ENCODE peak calls at places on chromosome 22, in nine cellular contexts. E, N, J, P, Q, R, I, Z and T are unnamed samples.

GRCh38 chr22:50525991-50526848 is 822 bp upstream of the SCO2 start:
- DNase-seq in J (peak; percentile 67), R (peak; percentile 75), N (peak; percentile 82), I (peak; percentile 79), P (peak; percentile 81), Q (peak; percentile 79), Z (peak; percentile 78), E (peak; percentile 89), T (peak; percentile 78)

GRCh38 chr22:50726643-50727340 is 11.2 kb upstream of the ACR start:
- DNase-seq in R (no peak), N (no peak), J (no peak), P (no peak), Z (no peak), I (no peak), Q (no peak), E (no peak), T (no peak)

GRCh38 chr22:45731798-45732495 is 60.3 kb downstream of the ATXN10 start:
- DNase-seq in I (peak; percentile 67), R (no peak), Q (no peak), E (no peak), P (no peak), N (no peak), Z (no peak), J (no peak), T (peak; percentile 48)

GRCh38 chr22:19579880-19580279 is 55.7 kb upstream of the CLDN5 start:
- DNase-seq in I (no peak), E (peak; percentile 34), J (no peak), P (no peak), Q (no peak), R (no peak), N (no peak), Z (no peak), T (no peak)

GRCh38 chr22:49372530-49373288 is 455.0 kb downstream of the BRD1 start:
- DNase-seq in Z (no peak), N (no peak), R (no peak), Q (peak; percentile 26), I (peak; percentile 1), P (no peak), J (no peak), E (no peak), T (no peak)

GRCh38 chr22:29309332-29310064 is 3.0 kb downstream of the GAS2L1 start:
- DNase-seq in P (no peak), J (no peak), N (no peak), E (no peak), I (peak; percentile 24), R (no peak), Z (no peak), Q (no peak), T (no peak)

GRCh38 chr22:23047742-23048141 is 22.6 kb upstream of the GNAZ start:
- DNase-seq in J (no peak), N (no peak), Q (no peak), E (no peak), I (no peak), P (no peak), Z (no peak), R (no peak), T (no peak)

GRCh38 chr22:22785316-22786065 is 102.1 kb upstream of the IGLL5 start:
- DNase-seq in R (no peak), J (no peak), P (no peak), Q (peak; percentile 38), E (no peak), Z (no peak), N (no peak), I (no peak), T (no peak)

GRCh38 chr22:41274856-41275255 is 11.1 kb downstream of the RANGAP1 start:
- DNase-seq in Z (no peak), P (no peak), N (no peak), E (no peak), J (no peak), R (no peak), Q (no peak), I (no peak), T (no peak)

GRCh38 chr22:38835888-38836301 is 7.9 kb downstream of the NPTXR start:
- DNase-seq in Q (no peak), E (no peak), R (no peak), J (no peak), N (no peak), Z (no peak), P (no peak), I (peak; percentile 88), T (no peak)

GRCh38 chr22:37647317-37647716 is 7.8 kb downstream of the SH3BP1 start:
- DNase-seq in N (no peak), Z (no peak), Q (no peak), P (no peak), E (no peak), I (no peak), R (no peak), J (no peak), T (no peak)

GRCh38 chr22:41722496-41722895 is 23.2 kb downstream of the MEI1 start:
- DNase-seq in Z (no peak), I (no peak), N (no peak), P (no peak), E (no peak), R (no peak), Q (no peak), J (no peak), T (no peak)

GRCh38 chr22:26737262-26737661 is 79.9 kb downstream of the MIAT start:
- DNase-seq in Z (no peak), R (no peak), Q (no peak), I (peak; percentile 28), P (no peak), N (no peak), E (no peak), J (no peak), T (no peak)